ENCODE peak calls at places on chromosomes 13 and 19, in seven cellular contexts. L is PC-3, C is fibroblast of pulmonary artery, R is choroid plexus epithelial cell, J is foreskin fibroblast, T is colonic mucosa, Z is spleen. S is an unnamed sample.

GRCh38 chr19:31597616-31598015 is 248.4 kb upstream of the TSHZ3 start:
- DNase-seq in L (no peak), C (no peak), R (no peak), J (no peak), T (no peak), Z (no peak), S (no peak)

GRCh38 chr19:16836115-16836905 is 7.1 kb downstream of the SIN3B start:
- DNase-seq in L (no peak), C (no peak), R (peak; percentile 61), J (no peak), T (no peak), Z (peak; percentile 81), S (no peak)

GRCh38 chr13:105196052-105196451 is 1339.4 kb downstream of the EFNB2 start:
- DNase-seq in L (peak; percentile 11), C (peak; percentile 89), R (peak; percentile 74), J (no peak), T (no peak), Z (no peak), S (no peak)

GRCh38 chr19:12884202-12884601 is 2.8 kb downstream of the KLF1 start:
- DNase-seq in L (no peak), C (no peak), R (no peak), J (no peak), T (no peak), Z (no peak), S (no peak)

GRCh38 chr13:106573855-106574254 is 5.9 kb upstream of the ARGLU1 start:
- DNase-seq in L (no peak), C (peak; percentile 46), R (no peak), J (peak; percentile 46), T (peak; percentile 34), Z (no peak), S (no peak)

GRCh38 chr13:81671103-81671502 is 1330.2 kb upstream of the SPRY2 start:
- DNase-seq in L (no peak), C (no peak), R (no peak), J (no peak), T (no peak), Z (no peak), S (no peak)

GRCh38 chr19:27858981-27859581 is 1353.9 kb downstream of the UQCRFS1 start:
- DNase-seq in L (no peak), C (no peak), R (no peak), J (no peak), T (no peak), Z (no peak), S (no peak)

GRCh38 chr13:62906896-62907295 is 1491.2 kb upstream of the PCDH20 start:
- DNase-seq in L (no peak), C (no peak), R (no peak), J (no peak), T (no peak), Z (no peak), S (no peak)

DNA sequence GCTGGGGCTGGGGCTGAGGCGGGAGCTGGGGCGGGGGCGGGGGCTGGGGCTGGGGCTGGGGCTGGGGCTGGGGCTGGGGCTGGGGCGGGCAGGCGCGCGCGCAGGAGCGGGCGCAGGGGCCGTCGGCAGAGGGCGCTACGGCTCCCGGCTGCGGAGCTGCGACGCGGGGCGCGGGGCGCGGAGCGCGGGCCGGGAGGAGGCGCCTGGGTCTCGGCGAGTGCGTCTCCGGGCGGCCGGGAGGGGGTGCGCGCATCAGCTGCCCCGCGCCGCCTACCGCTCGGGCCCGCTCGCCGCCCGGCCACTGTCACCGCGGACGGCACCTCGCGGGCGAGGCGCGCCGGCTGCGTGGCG is 416 bp upstream of the MTUS2 start:
- DNase-seq in L (peak; percentile 23), C (peak; percentile 45), R (peak; percentile 55), J (peak; percentile 35), T (peak; percentile 34), Z (no peak), S (no peak)
- TF ChIP-seq CTCF in L (no peak), C (no peak), R (peak; percentile 28), J (no peak), T (no peak), Z (peak; percentile 30), S (no peak)

GRCh38 chr19:7263521-7263920 is 30.7 kb downstream of the INSR start:
- DNase-seq in L (no peak), C (no peak), R (no peak), J (no peak), T (no peak), Z (no peak), S (no peak)
- H3K4me3 ChIP-seq in L (no peak overlapping the region), C (no peak overlapping the region), R (no peak overlapping the region), J (no peak overlapping the region), T (no peak overlapping the region), Z (no peak overlapping the region), S (no peak overlapping the region)

GRCh38 chr19:51293571-51294210 is 17.8 kb upstream of the IGLON5 start:
- DNase-seq in L (no peak), C (no peak), R (no peak), J (no peak), T (no peak), Z (no peak), S (no peak)

GRCh38 chr19:51295382-51296126 is 15.9 kb upstream of the IGLON5 start:
- DNase-seq in L (no peak), C (no peak), R (no peak), J (no peak), T (no peak), Z (no peak), S (no peak)

GRCh38 chr19:51292971-51293370 is 18.5 kb upstream of the IGLON5 start:
- DNase-seq in L (no peak), C (no peak), R (no peak), J (no peak), T (no peak), Z (no peak), S (no peak)

GRCh38 chr19:51294977-51295375 is 16.5 kb upstream of the IGLON5 start:
- DNase-seq in L (no peak), C (no peak), R (no peak), J (no peak), T (no peak), Z (no peak), S (no peak)

DNA sequence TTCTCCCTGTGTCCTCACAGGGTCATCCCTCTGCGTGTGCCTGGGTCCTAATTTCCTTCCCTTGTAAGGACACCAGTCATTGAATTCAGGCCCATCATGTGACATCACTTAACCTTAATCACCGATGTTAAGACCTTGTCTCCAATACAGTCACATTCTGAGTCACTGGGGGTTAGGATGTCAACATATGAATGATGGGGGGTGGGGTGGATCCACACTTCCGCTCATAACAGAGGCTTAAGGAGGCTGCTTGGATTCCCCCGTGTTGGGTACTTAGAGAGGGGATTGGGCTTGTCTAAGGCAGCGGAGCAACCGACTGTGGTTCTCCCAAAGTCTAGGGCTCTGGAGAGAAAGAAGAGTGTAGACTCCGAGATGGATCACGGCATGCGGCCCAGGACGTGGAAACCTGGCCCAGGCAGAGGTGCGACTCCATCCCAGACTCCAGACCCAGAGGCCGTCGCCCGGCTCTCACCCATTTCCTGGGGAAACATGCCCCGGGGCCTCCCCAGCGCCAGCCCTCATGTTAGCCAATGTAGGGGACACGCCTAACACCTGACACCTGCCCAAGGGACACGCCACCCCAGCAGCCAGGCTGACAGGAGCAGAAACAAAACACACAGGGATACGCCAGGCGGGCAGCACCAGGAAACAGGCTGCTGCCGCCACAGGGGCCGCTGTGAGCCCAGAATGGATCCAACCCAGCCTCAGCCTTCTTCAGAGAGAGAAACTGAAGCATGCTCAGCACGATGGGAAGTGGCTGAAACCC is 17.1 kb upstream of the IGLON5 start:
- DNase-seq in L (peak; percentile 14), C (no peak), R (no peak), J (no peak), T (no peak), Z (no peak), S (no peak)
- TF ChIP-seq CTCF in L (no peak), C (no peak), R (no peak), J (no peak), T (no peak), Z (no peak), S (no peak)

DNA sequence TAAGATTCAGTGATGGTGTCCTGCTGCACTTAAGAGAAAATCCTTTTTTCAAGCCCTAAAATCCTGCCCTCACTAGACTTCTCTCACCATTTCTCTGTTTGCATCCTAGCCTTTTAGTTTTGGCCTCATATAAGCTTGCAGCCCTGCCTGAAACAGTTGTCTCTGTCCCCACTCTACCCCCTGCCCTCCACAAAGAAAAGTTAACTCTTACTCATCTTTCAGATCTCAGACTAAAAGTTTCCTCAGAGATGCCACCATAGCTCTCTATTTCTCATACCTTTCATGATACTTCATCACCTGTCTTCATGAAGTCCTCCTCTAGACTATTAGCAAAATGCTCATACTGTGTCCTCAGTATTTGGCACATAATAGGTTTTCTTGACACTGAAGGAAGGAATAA is 33.1 kb downstream of the ITM2B start:
- DNase-seq in L (no peak), C (no peak), R (no peak), J (no peak), T (no peak), Z (no peak), S (no peak)
- H3K4me3 ChIP-seq in L (no peak overlapping the region), C (no peak overlapping the region), R (no peak overlapping the region), J (no peak overlapping the region), T (no peak overlapping the region), Z (no peak overlapping the region), S (no peak overlapping the region)

S was measured in HFF-Myc.